ENCODE peak calls at places on chromosomes 7 and 10, in nine cellular contexts. P is cardiac fibroblast; G is T1000; Z is stimulated activated CD4-positive, alpha-beta T cell treated with anti-CD3 and anti-CD28 coated beads, Interleukin-4, amount 100 ng/mL, for 24 hours; Q is nephron progenitor cell; I is HEK293T; H is HS-5; Y is AG04450; X is tibial nerve. O is an unnamed sample.
A peak's percentile ranks its signal among the peaks of the same experiment; 100 is the strongest.

GRCh38 chr7:107560898-107561516 is 2.7 kb downstream of the COG5 start:
- DNase-seq in P (peak; percentile 2), G (no peak), Z (no peak), Q (no peak), I (no peak), H (no peak), Y (no peak), X (no peak), O (no peak)

GRCh38 chr7:157568071-157568784 is 231.4 kb downstream of the DNAJB6 start:
- DNase-seq in P (no peak), G (no peak), Z (no peak), Q (no peak), I (no peak), H (no peak), Y (no peak), X (no peak), O (no peak)

GRCh38 chr10:62961951-62962523 is 145.9 kb upstream of the EGR2 start:
- DNase-seq in P (peak; percentile 36), G (no peak), Z (no peak), Q (no peak), I (no peak), H (no peak), Y (no peak), X (no peak), O (peak; percentile 8)

GRCh38 chr7:19144661-19145428 is at the start of gene FERD3L:
- DNase-seq in P (no peak), G (no peak), Z (no peak), Q (peak; percentile 28), I (no peak), H (no peak), Y (no peak), X (no peak), O (no peak)

GRCh38 chr10:13560597-13560996 is 26.2 kb upstream of the PRPF18 start:
- DNase-seq in P (peak; percentile 12), G (peak; percentile 30), Z (no peak), Q (no peak), I (no peak), H (no peak), Y (no peak), X (no peak), O (peak; percentile 35)

GRCh38 chr7:55508301-55509011 is 63.8 kb downstream of the VOPP1 start:
- DNase-seq in P (no peak), G (no peak), Z (peak; percentile 42), Q (no peak), I (no peak), H (no peak), Y (no peak), X (no peak), O (peak; percentile 22)

GRCh38 chr10:32241946-32242345 is 105.0 kb downstream of the EPC1 start:
- DNase-seq in P (no peak), G (no peak), Z (no peak), Q (no peak), I (no peak), H (no peak), Y (no peak), X (no peak), O (no peak)

GRCh38 chr10:23200586-23200985 is 8.5 kb downstream of the PTF1A start:
- DNase-seq in P (no peak), G (no peak), Z (no peak), Q (no peak), I (no peak), H (no peak), Y (no peak), X (no peak), O (no peak)

GRCh38 chr10:23702977-23703414 is 264.1 kb downstream of the OTUD1 start:
- DNase-seq in P (peak; percentile 72), G (no peak), Z (peak; percentile 56), Q (peak; percentile 65), I (peak; percentile 63), H (no peak), Y (peak; percentile 1), X (no peak), O (peak; percentile 77)

GRCh38 chr10:104255244-104255981 is 721 bp downstream of the GSTO1 start:
- DNase-seq in P (peak; percentile 89), G (no peak), Z (no peak), Q (no peak), I (no peak), H (peak; percentile 83), Y (peak; percentile 37), X (no peak), O (peak; percentile 91)

GRCh38 chr7:122511268-122511667 is 187.6 kb downstream of the RNF133 start:
- DNase-seq in P (no peak), G (no peak), Z (no peak), Q (no peak), I (no peak), H (no peak), Y (no peak), X (no peak), O (no peak)

GRCh38 chr10:35375091-35375765 is 38.9 kb downstream of the CCNY start:
- DNase-seq in P (peak; percentile 62), G (no peak), Z (no peak), Q (no peak), I (no peak), H (no peak), Y (no peak), X (no peak), O (peak; percentile 52)

GRCh38 chr10:13775786-13776780 is 189.3 kb downstream of the PRPF18 start:
- DNase-seq in P (peak; percentile 94), G (no peak), Z (no peak), Q (no peak), I (no peak), H (peak; percentile 35), Y (peak; percentile 55), X (no peak), O (peak; percentile 74)

GRCh38 chr10:102291221-102291905 is 46.0 kb downstream of the GBF1 start:
- DNase-seq in P (no peak), G (no peak), Z (no peak), Q (no peak), I (no peak), H (no peak), Y (no peak), X (no peak), O (no peak)

GRCh38 chr10:76998451-76998850 is 639.2 kb downstream of the KCNMA1 start:
- DNase-seq in P (no peak), G (no peak), Z (no peak), Q (no peak), I (no peak), H (no peak), Y (no peak), X (no peak), O (no peak)

GRCh38 chr10:70188768-70189167 is 18.5 kb upstream of the SAR1A start:
- DNase-seq in P (no peak), G (no peak), Z (no peak), Q (no peak), I (no peak), H (no peak), Y (no peak), X (no peak), O (no peak)

GRCh38 chr10:7491949-7492659 is 81.3 kb upstream of the SFMBT2 start:
- DNase-seq in P (no peak), G (no peak), Z (no peak), Q (no peak), I (no peak), H (no peak), Y (no peak), X (no peak), O (no peak)

GRCh38 chr7:43799605-43800004 is 41.1 kb downstream of the BLVRA start:
- DNase-seq in P (peak; percentile 6), G (no peak), Z (no peak), Q (no peak), I (no peak), H (no peak), Y (no peak), X (no peak), O (peak; percentile 19)

GRCh38 chr10:43137971-43138756 is at the start of gene CSGALNACT2:
- DNase-seq in P (peak; percentile 90), G (peak; percentile 62), Z (peak; percentile 88), Q (peak; percentile 83), I (peak; percentile 80), H (peak; percentile 64), Y (peak; percentile 46), X (peak; percentile 79), O (peak; percentile 83)

GRCh38 chr7:55128693-55129394 is 110.0 kb downstream of the EGFR start:
- DNase-seq in P (peak; percentile 76), G (no peak), Z (no peak), Q (peak; percentile 66), I (peak; percentile 15), H (no peak), Y (no peak), X (peak; percentile 66), O (peak; percentile 84)

GRCh38 chr10:111379521-111379920 is 302.7 kb downstream of the ADRA2A start:
- DNase-seq in P (no peak), G (no peak), Z (no peak), Q (no peak), I (no peak), H (no peak), Y (no peak), X (no peak), O (no peak)

GRCh38 chr10:112389147-112389822 is 15.4 kb downstream of the ACSL5 start:
- DNase-seq in P (peak; percentile 85), G (no peak), Z (peak; percentile 69), Q (no peak), I (no peak), H (peak; percentile 58), Y (no peak), X (no peak), O (peak; percentile 56)

GRCh38 chr7:33444501-33444900 is 315.1 kb downstream of the BBS9 start:
- DNase-seq in P (peak; percentile 70), G (no peak), Z (no peak), Q (no peak), I (no peak), H (no peak), Y (peak; percentile 16), X (no peak), O (peak; percentile 95)

GRCh38 chr7:12423355-12423994 is 19.8 kb upstream of the VWDE start:
- DNase-seq in P (peak; percentile 82), G (no peak), Z (no peak), Q (no peak), I (no peak), H (peak; percentile 99), Y (no peak), X (no peak), O (peak; percentile 77)

GRCh38 chr10:126224967-126225671 is 163.2 kb downstream of the ADAM12 start:
- DNase-seq in P (no peak), G (no peak), Z (no peak), Q (no peak), I (no peak), H (no peak), Y (no peak), X (no peak), O (no peak)

GRCh38 chr7:88243345-88243909 is 23.6 kb upstream of the SRI start:
- DNase-seq in P (peak; percentile 69), G (no peak), Z (no peak), Q (no peak), I (peak; percentile 27), H (no peak), Y (no peak), X (no peak), O (peak; percentile 85)

GRCh38 chr10:93579089-93579488 is 12.6 kb downstream of the FFAR4 start:
- DNase-seq in P (no peak), G (peak; percentile 15), Z (no peak), Q (no peak), I (no peak), H (no peak), Y (no peak), X (no peak), O (peak; percentile 30)

GRCh38 chr10:110481948-110482347 is 15.8 kb upstream of the DUSP5 start:
- DNase-seq in P (peak; percentile 52), G (no peak), Z (no peak), Q (no peak), I (no peak), H (no peak), Y (no peak), X (no peak), O (no peak)

GRCh38 chr7:90387470-90388240 is 15.6 kb upstream of the CLDN12 start:
- DNase-seq in P (peak; percentile 48), G (no peak), Z (no peak), Q (no peak), I (no peak), H (no peak), Y (no peak), X (no peak), O (peak; percentile 31)

GRCh38 chr7:44189286-44189992 is at the start of gene GCK:
- DNase-seq in P (no peak), G (no peak), Z (no peak), Q (peak; percentile 39), I (no peak), H (no peak), Y (no peak), X (no peak), O (no peak)

GRCh38 chr7:28029036-28029435 is 151.6 kb downstream of the JAZF1 start:
- DNase-seq in P (peak; percentile 65), G (no peak), Z (no peak), Q (no peak), I (no peak), H (no peak), Y (no peak), X (no peak), O (no peak)